ENCODE peak calls at places on chromosomes 3 and 15, in six cellular contexts. I is H9, R is IMR-90, H is mesenchymal stem cell, Z is H1, E is trophoblast cell. C is an unnamed sample.
A peak's percentile ranks its signal among the peaks of the same experiment; 100 is the strongest.

GRCh38 chr3:114566162-114566755 is 272.4 kb downstream of the TIGIT start:
- DNase-seq in I (no peak), R (no peak), H (no peak), Z (no peak), E (no peak), C (no peak)

GRCh38 chr3:14179114-14179465 is 473 bp downstream of the LSM3 start:
- DNase-seq in I (no peak), R (no peak), H (no peak), Z (no peak), E (no peak), C (no peak)

GRCh38 chr3:127970966-127971592 is 56.0 kb downstream of the KBTBD12 start:
- DNase-seq in I (peak; percentile 45), R (peak; percentile 60), H (peak; percentile 63), Z (no peak), E (peak; percentile 77), C (peak; percentile 24)

GRCh38 chr15:39270976-39271375 is 309.9 kb upstream of the THBS1 start:
- DNase-seq in I (no peak), R (peak; percentile 98), H (peak; percentile 95), Z (no peak), E (peak; percentile 21), C (no peak)

GRCh38 chr15:47717036-47717611 is at the start of gene SEMA6D:
- DNase-seq in I (peak; percentile 85), R (peak; percentile 85), H (peak; percentile 93), Z (peak; percentile 79), E (peak; percentile 64), C (peak; percentile 83)

GRCh38 chr3:36309092-36309491 is 71.2 kb upstream of the STAC start:
- DNase-seq in I (no peak), R (no peak), H (no peak), Z (no peak), E (no peak), C (no peak)

GRCh38 chr15:77037475-77038209 is 33.3 kb downstream of the TSPAN3 start:
- DNase-seq in I (no peak), R (no peak), H (no peak), Z (no peak), E (no peak), C (no peak)

GRCh38 chr3:30626443-30627181 is 20.2 kb downstream of the TGFBR2 start:
- DNase-seq in I (no peak), R (peak; percentile 76), H (peak; percentile 84), Z (no peak), E (peak; percentile 35), C (no peak)

GRCh38 chr15:62849316-62850129 is 193.0 kb upstream of the TPM1 start:
- DNase-seq in I (no peak), R (no peak), H (peak; percentile 7), Z (no peak), E (peak; percentile 64), C (no peak)

GRCh38 chr3:102200560-102200959 is 234.3 kb upstream of the ZPLD1 start:
- DNase-seq in I (no peak), R (no peak), H (no peak), Z (no peak), E (no peak), C (no peak)

GRCh38 chr3:47193871-47194859 is 30.3 kb upstream of the SETD2 start:
- DNase-seq in I (no peak), R (peak; percentile 56), H (peak; percentile 33), Z (no peak), E (no peak), C (no peak)

GRCh38 chr3:109553573-109554371 is 216.4 kb upstream of the DPPA4 start:
- DNase-seq in I (no peak), R (peak; percentile 18), H (no peak), Z (no peak), E (peak; percentile 47), C (no peak)

DNA sequence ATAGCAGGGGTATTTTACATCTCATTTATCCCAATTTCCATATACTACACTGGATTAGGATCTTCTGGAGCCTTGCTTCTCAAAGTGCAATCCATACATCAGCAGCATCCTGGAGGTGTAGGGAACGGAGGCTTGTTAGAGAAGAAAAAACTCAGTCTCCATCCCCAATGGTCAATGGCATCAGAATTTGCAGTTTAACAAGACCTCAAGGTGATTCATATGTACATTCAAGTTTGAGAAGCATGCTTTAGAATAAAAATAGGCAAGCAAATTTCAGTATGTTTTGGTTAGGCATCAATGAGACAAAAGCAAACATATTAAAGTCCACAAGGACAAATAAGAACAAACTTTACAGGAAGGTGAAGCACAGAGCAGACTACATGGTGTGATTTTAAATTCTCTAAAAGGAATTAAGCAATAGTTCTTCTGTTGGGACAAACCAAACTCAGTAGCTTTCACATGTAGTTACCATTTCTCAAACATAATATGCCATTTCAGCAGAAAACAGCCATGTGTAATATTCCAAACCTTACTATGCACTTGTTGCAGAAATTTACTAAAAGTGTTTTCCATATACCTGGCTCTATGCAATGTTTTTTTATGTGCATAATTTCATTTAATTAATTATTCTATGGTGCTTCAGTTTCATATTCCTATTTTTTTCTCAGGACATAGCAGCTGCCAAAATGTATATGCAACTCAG is 360.3 kb upstream of the NECTIN3 start:
- DNase-seq in I (no peak), R (no peak), H (no peak), Z (no peak), E (no peak), C (no peak)
- H2AFZ ChIP-seq in I (no peak overlapping the region), R (no peak overlapping the region), H (no peak overlapping the region), Z (no peak overlapping the region), E (no peak overlapping the region), C (no peak overlapping the region)

GRCh38 chr3:27722957-27723802 is 1.1 kb upstream of the EOMES start:
- DNase-seq in I (peak; percentile 63), R (no peak), H (peak; percentile 14), Z (peak; percentile 55), E (no peak), C (no peak)

GRCh38 chr3:27721717-27722564 is at the start of gene EOMES:
- DNase-seq in I (peak; percentile 86), R (no peak), H (peak; percentile 46), Z (peak; percentile 84), E (peak; percentile 23), C (no peak)

GRCh38 chr3:27720029-27720518 is 2.0 kb downstream of the EOMES start:
- DNase-seq in I (peak; percentile 36), R (no peak), H (no peak), Z (peak; percentile 59), E (no peak), C (no peak)

GRCh38 chr3:27719306-27720003 is 2.7 kb downstream of the EOMES start:
- DNase-seq in I (no peak), R (no peak), H (no peak), Z (no peak), E (no peak), C (no peak)

GRCh38 chr3:27720899-27721716 is 1.0 kb downstream of the EOMES start:
- DNase-seq in I (peak; percentile 64), R (no peak), H (no peak), Z (peak; percentile 79), E (peak; percentile 29), C (no peak)
- H4K8ac ChIP-seq in I (no peak overlapping the region), R (no peak overlapping the region), H (no peak overlapping the region), Z (peak overlapping the region; percentile 38), E (no peak overlapping the region), C (no peak overlapping the region)

GRCh38 chr15:63986185-63986680 is 60.1 kb downstream of the DAPK2 start:
- DNase-seq in I (no peak), R (no peak), H (no peak), Z (no peak), E (no peak), C (no peak)
- H2AFZ ChIP-seq in I (no peak overlapping the region), R (no peak overlapping the region), H (no peak overlapping the region), Z (no peak overlapping the region), E (no peak overlapping the region), C (no peak overlapping the region)

GRCh38 chr3:25664810-25665645 is at the start of gene TOP2B:
- DNase-seq in I (peak; percentile 96), R (peak; percentile 95), H (peak; percentile 97), Z (peak; percentile 93), E (peak; percentile 97), C (peak; percentile 97)
- H4K8ac ChIP-seq in I (no peak within 1 kb of the TSS), R (peak within 1 kb of the TSS; percentile 92), H (peak within 1 kb of the TSS; percentile 99), Z (peak within 1 kb of the TSS; percentile 95), E (peak within 1 kb of the TSS; percentile 96), C (peak within 1 kb of the TSS; percentile 43)